ENCODE peak calls at places on chromosomes 5 and 9, in five cellular contexts. C is right cardiac atrium; S is central memory CD4-positive, alpha-beta T cell; K is DMS 273 treated with DMSO at 0.1 percent for 48 hours; Z is stimulated activated CD4-positive, alpha-beta T cell treated with anti-CD3 and anti-CD28 coated beads, TNF-alpha, amount 100 ng/mL, for 48 hours. E is an unnamed sample.

GRCh38 chr5:145975361-145976066 is 39.1 kb downstream of the SH3RF2 start:
- DNase-seq in C (no peak), S (no peak), K (no peak), Z (no peak), E (no peak)

GRCh38 chr9:136936645-136937170 is 7.8 kb downstream of the FBXW5 start:
- DNase-seq in C (no peak), S (no peak), K (no peak), Z (no peak), E (no peak)

GRCh38 chr5:11620172-11620571 is 284.1 kb downstream of the CTNND2 start:
- DNase-seq in C (no peak), S (no peak), K (no peak), Z (no peak), E (no peak)

GRCh38 chr5:94471496-94471895 is 146.9 kb downstream of the KIAA0825 start:
- DNase-seq in C (no peak), S (no peak), K (no peak), Z (no peak), E (no peak)

GRCh38 chr9:70477146-70477745 is 62.8 kb upstream of the KLF9 start:
- DNase-seq in C (no peak), S (no peak), K (no peak), Z (no peak), E (no peak)

GRCh38 chr9:115765060-115765459 is 388.5 kb upstream of the PAPPA start:
- DNase-seq in C (no peak), S (no peak), K (no peak), Z (no peak), E (no peak)

GRCh38 chr9:131980267-131980916 is 99.3 kb downstream of the MED27 start:
- DNase-seq in C (no peak), S (no peak), K (no peak), Z (no peak), E (no peak)

GRCh38 chr9:88056876-88057275 is 81.4 kb downstream of the SPATA31C2 start:
- DNase-seq in C (no peak), S (no peak), K (no peak), Z (no peak), E (no peak)

GRCh38 chr5:159094745-159095144 is 5.0 kb downstream of the EBF1 start:
- DNase-seq in C (peak), S (peak), K (peak), Z (peak), E (peak)

GRCh38 chr5:170147051-170147785 is 41.5 kb downstream of the FOXI1 start:
- DNase-seq in C (no peak), S (no peak), K (no peak), Z (no peak), E (no peak)

GRCh38 chr5:22473865-22474264 is 379.3 kb downstream of the CDH12 start:
- DNase-seq in C (no peak), S (no peak), K (no peak), Z (no peak), E (no peak)

GRCh38 chr9:14485366-14485765 is 171.4 kb upstream of the NFIB start:
- DNase-seq in C (no peak), S (no peak), K (no peak), Z (no peak), E (no peak)

GRCh38 chr5:155263381-155263780 is 249.8 kb downstream of the KIF4B start:
- DNase-seq in C (no peak), S (no peak), K (no peak), Z (no peak), E (no peak)

GRCh38 chr5:95892784-95893354 is 68.8 kb downstream of the ELL2 start:
- DNase-seq in C (no peak), S (no peak), K (no peak), Z (no peak), E (no peak)

GRCh38 chr9:104882574-104882973 is 45.4 kb downstream of the ABCA1 start:
- DNase-seq in C (no peak), S (no peak), K (peak), Z (no peak), E (no peak)

GRCh38 chr9:29044959-29045358 is 1471.7 kb upstream of the C9orf72 start:
- DNase-seq in C (no peak), S (no peak), K (no peak), Z (no peak), E (no peak)

GRCh38 chr9:110975278-110975677 is 63.0 kb downstream of the LPAR1 start:
- DNase-seq in C (no peak), S (no peak), K (no peak), Z (no peak), E (no peak)

GRCh38 chr5:140240987-140241706 is 61.8 kb downstream of the PFDN1 start:
- DNase-seq in C (peak), S (no peak), K (peak), Z (no peak), E (peak)

GRCh38 chr9:121067655-121068054 is 7.1 kb upstream of the CNTRL start:
- DNase-seq in C (no peak), S (no peak), K (no peak), Z (no peak), E (no peak)

GRCh38 chr5:25414746-25415145 is 770.0 kb upstream of the CDH10 start:
- DNase-seq in C (no peak), S (no peak), K (no peak), Z (no peak), E (no peak)

GRCh38 chr9:2220036-2220435 is 204.9 kb downstream of the SMARCA2 start:
- DNase-seq in C (no peak), S (no peak), K (no peak), Z (no peak), E (no peak)

GRCh38 chr9:3023449-3023848 is 179.6 kb upstream of the PUM3 start:
- DNase-seq in C (no peak), S (no peak), K (no peak), Z (no peak), E (no peak)

GRCh38 chr5:149707097-149707496 is 23.0 kb upstream of the PPARGC1B start:
- DNase-seq in C (no peak), S (no peak), K (no peak), Z (no peak), E (no peak)

GRCh38 chr9:115540091-115540490 is 422.1 kb upstream of the TNC start:
- DNase-seq in C (no peak), S (no peak), K (no peak), Z (no peak), E (no peak)

GRCh38 chr9:107375651-107376369 is 92.7 kb downstream of the RAD23B start:
- DNase-seq in C (no peak), S (no peak), K (no peak), Z (no peak), E (no peak)

GRCh38 chr5:169637856-169638190 is 748 bp downstream of the DOCK2 start:
- DNase-seq in C (peak), S (peak), K (no peak), Z (peak), E (peak)

GRCh38 chr9:105901514-105902109 is 207.3 kb downstream of the TMEM38B start:
- DNase-seq in C (peak), S (no peak), K (peak), Z (no peak), E (peak)

GRCh38 chr5:134175874-134176522 is 752 bp downstream of the SKP1 start:
- DNase-seq in C (peak), S (no peak), K (no peak), Z (no peak), E (peak)

GRCh38 chr5:79924936-79925893 is 65.8 kb downstream of the MTX3 start:
- DNase-seq in C (no peak), S (no peak), K (no peak), Z (no peak), E (no peak)

GRCh38 chr9:91316093-91316492 is 45.6 kb downstream of the AUH start:
- DNase-seq in C (no peak), S (no peak), K (no peak), Z (no peak), E (no peak)

GRCh38 chr5:134070648-134070978 is 43.9 kb upstream of the TCF7 start:
- DNase-seq in C (no peak), S (no peak), K (no peak), Z (no peak), E (no peak)

GRCh38 chr5:124996023-124996763 is 249.8 kb upstream of the ZNF608 start:
- DNase-seq in C (no peak), S (no peak), K (no peak), Z (no peak), E (no peak)

E was measured in left ventricle myocardium inferior.